ENCODE peak calls at places on chromosomes 1 and 21, in eight cellular contexts. F is stimulated activated CD8-positive, alpha-beta memory T cell treated with anti-CD3 and anti-CD28 coated beads, Interleukin-4, amount 100 ng/mL, for 1 hour; S is amygdala; L is stimulated activated CD4-positive, alpha-beta T cell treated with anti-CD3 and anti-CD28 coated beads, Interleukin-4, amount 100 ng/mL, for 48 hours; E is naive thymus-derived CD4-positive, alpha-beta T cell; G is osteoblast; M is NB4; X is GM03348. P is an unnamed sample.

GRCh38 chr1:165365344-165365743 is 8.8 kb upstream of the LMX1A start:
- DNase-seq in E (no peak), G (no peak), F (no peak), S (no peak), L (no peak), X (peak), M (no peak), P (no peak)

GRCh38 chr1:23122796-23123195 is 45.9 kb downstream of the LUZP1 start:
- DNase-seq in E (no peak), F (no peak), L (no peak), G (no peak), M (no peak), S (no peak), X (no peak), P (no peak)

GRCh38 chr21:26041441-26042180 is 129.0 kb downstream of the APP start:
- DNase-seq in G (peak), F (no peak), X (peak), L (no peak), S (no peak), E (no peak), M (no peak), P (no peak)

GRCh38 chr1:43007377-43008105 is 48.9 kb upstream of the SLC2A1 start:
- DNase-seq in S (no peak), L (no peak), E (no peak), M (no peak), X (no peak), F (no peak), G (no peak), P (no peak)

GRCh38 chr1:246795094-246795671 is 71.0 kb downstream of the SCCPDH start:
- DNase-seq in L (no peak), X (no peak), G (peak), F (no peak), E (no peak), S (no peak), M (no peak), P (no peak)

GRCh38 chr21:16308269-16308668 is 578.5 kb downstream of the USP25 start:
- DNase-seq in E (no peak), L (no peak), F (no peak), G (no peak), X (no peak), S (no peak), M (no peak), P (no peak)

GRCh38 chr1:25952851-25953401 is 44.9 kb downstream of the PAFAH2 start:
- DNase-seq in E (no peak), G (no peak), S (no peak), L (no peak), F (no peak), M (no peak), X (peak), P (no peak)

GRCh38 chr1:25566730-25567341 is 23.4 kb downstream of the LDLRAP1 start:
- DNase-seq in S (peak), L (no peak), X (peak), G (peak), F (no peak), E (peak), M (no peak), P (peak)

GRCh38 chr1:93844262-93845045 is 34.6 kb downstream of the DNTTIP2 start:
- DNase-seq in G (peak), S (no peak), E (peak), X (peak), L (no peak), F (no peak), M (peak), P (no peak)

GRCh38 chr1:201754353-201754752 is 74.6 kb upstream of the IPO9 start:
- DNase-seq in M (no peak), E (no peak), L (no peak), G (no peak), F (no peak), X (no peak), S (no peak), P (no peak)

GRCh38 chr1:203306970-203307541 is 1.7 kb downstream of the BTG2 start:
- DNase-seq in M (no peak), S (no peak), L (no peak), X (no peak), E (peak), G (no peak), F (no peak), P (no peak)

GRCh38 chr21:45417951-45418300 is 13.0 kb downstream of the COL18A1 start:
- DNase-seq in G (no peak), S (no peak), E (no peak), X (no peak), L (no peak), M (no peak), F (no peak), P (no peak)

GRCh38 chr1:101236546-101237228 is at the start of gene S1PR1:
- DNase-seq in S (no peak), M (peak), L (peak), E (peak), X (peak), G (peak), F (peak), P (peak)

GRCh38 chr1:84997667-84998600 is 1.0 kb upstream of the MCOLN2 start:
- DNase-seq in L (no peak), E (peak), S (no peak), G (peak), X (peak), M (peak), F (no peak), P (no peak)

GRCh38 chr1:59364012-59364411 is 67.1 kb downstream of the FGGY start:
- DNase-seq in X (no peak), M (no peak), S (no peak), G (no peak), L (no peak), E (no peak), F (no peak), P (no peak)

GRCh38 chr1:174769961-174770549 is 229.7 kb upstream of the CACYBP start:
- DNase-seq in E (peak), X (peak), L (no peak), F (no peak), S (no peak), G (peak), M (peak), P (no peak)

GRCh38 chr1:69952691-69953090 is 252.7 kb downstream of the LRRC40 start:
- DNase-seq in L (no peak), X (peak), S (no peak), F (no peak), M (no peak), G (no peak), E (no peak), P (no peak)

GRCh38 chr1:227846265-227846858 is 30.9 kb downstream of the PRSS38 start:
- DNase-seq in S (no peak), X (no peak), E (no peak), M (peak), L (no peak), F (no peak), G (no peak), P (no peak)

GRCh38 chr1:37073752-37074151 is 39.4 kb upstream of the GRIK3 start:
- DNase-seq in E (no peak), G (no peak), M (peak), L (no peak), F (no peak), S (no peak), X (no peak), P (no peak)

GRCh38 chr1:151847867-151848596 is 5.5 kb downstream of the THEM5 start:
- DNase-seq in E (no peak), S (no peak), L (no peak), G (peak), X (no peak), M (no peak), F (no peak), P (no peak)

GRCh38 chr1:114154146-114154962 is 685 bp upstream of the SYT6 start:
- DNase-seq in L (no peak), S (no peak), E (peak), F (no peak), X (peak), M (no peak), G (peak), P (peak)

GRCh38 chr1:2275796-2276536 is 47.8 kb downstream of the SKI start:
- DNase-seq in M (peak), G (peak), E (no peak), X (peak), F (no peak), L (no peak), S (no peak), P (no peak)

GRCh38 chr21:38355992-38356781 is 99.4 kb downstream of the KCNJ15 start:
- DNase-seq in L (peak), X (peak), F (no peak), G (peak), E (peak), M (peak), S (peak), P (peak)

GRCh38 chr1:33637846-33638440 is 165.5 kb downstream of the ZSCAN20 start:
- DNase-seq in G (no peak), S (no peak), X (no peak), L (no peak), E (no peak), M (no peak), F (no peak), P (no peak)

GRCh38 chr1:32893198-32894018 is 7.1 kb downstream of the HPCA start:
- DNase-seq in S (no peak), M (no peak), E (no peak), G (peak), F (no peak), L (no peak), X (peak), P (peak)

GRCh38 chr1:81114191-81114590 is 686.5 kb upstream of the ADGRL2 start:
- DNase-seq in X (no peak), L (no peak), G (no peak), F (no peak), E (no peak), M (no peak), S (no peak), P (no peak)

GRCh38 chr1:182095946-182096345 is 34.4 kb upstream of the ZNF648 start:
- DNase-seq in X (no peak), F (no peak), G (no peak), M (no peak), E (no peak), L (no peak), S (no peak), P (no peak)

GRCh38 chr1:235649722-235650163 is at the start of gene GNG4:
- DNase-seq in F (no peak), G (no peak), E (no peak), M (no peak), X (no peak), S (no peak), L (no peak), P (peak)

GRCh38 chr21:32921632-32922230 is 104.0 kb upstream of the OLIG2 start:
- DNase-seq in X (no peak), E (peak), S (no peak), F (no peak), M (peak), G (peak), L (peak), P (no peak)